ENCODE peak calls at places on chromosomes 16 and 17, in five cellular contexts. V is Daoy, H is EL, G is AG09309, C is ELR. N is an unnamed sample.

GRCh38 chr17:15892244-15892643 is 52.7 kb upstream of the ADORA2B start:
- DNase-seq in V (no peak), H (no peak), G (no peak), C (no peak), N (no peak)

GRCh38 chr16:12250578-12250977 is 274.0 kb downstream of the SNX29 start:
- DNase-seq in V (no peak), H (no peak), G (no peak), C (no peak), N (no peak)

GRCh38 chr17:13337171-13337570 is 264.6 kb downstream of the HS3ST3A1 start:
- DNase-seq in V (no peak), H (peak), G (no peak), C (no peak), N (no peak)

GRCh38 chr16:1494129-1494640 is 1.0 kb downstream of the TELO2 start:
- DNase-seq in V (peak), H (peak), G (peak), C (peak), N (no peak)

GRCh38 chr17:37299257-37299985 is 76.4 kb upstream of the C17orf78 start:
- DNase-seq in V (no peak), H (no peak), G (no peak), C (no peak), N (no peak)

GRCh38 chr16:49463529-49463928 is 89.9 kb downstream of the C16orf78 start:
- DNase-seq in V (no peak), H (no peak), G (no peak), C (no peak), N (no peak)

GRCh38 chr16:66473654-66474519 is 46.8 kb downstream of the BEAN1 start:
- DNase-seq in V (no peak), H (peak), G (no peak), C (peak), N (no peak)

GRCh38 chr16:1741553-1742165 is 29.7 kb downstream of the NME3 start:
- DNase-seq in V (no peak), H (no peak), G (no peak), C (no peak), N (no peak)

GRCh38 chr17:15510361-15510760 is 42.9 kb upstream of the CDRT4 start:
- DNase-seq in V (peak), H (peak), G (peak), C (peak), N (no peak)

GRCh38 chr16:8568231-8568617 is 22.1 kb downstream of the TMEM114 start:
- DNase-seq in V (no peak), H (no peak), G (no peak), C (peak), N (no peak)

GRCh38 chr16:71402674-71403073 is 39.2 kb downstream of the TLE7 start:
- DNase-seq in V (no peak), H (no peak), G (no peak), C (no peak), N (no peak)